ENCODE peak calls at places on chromosomes 11 and 22, in eight cellular contexts. B, C, F, I, L, J, U and G are unnamed samples.

GRCh38 chr22:44459041-44459440 is 39.0 kb downstream of the RTL6 start:
- DNase-seq in B (no peak), C (no peak), J (no peak), U (no peak), L (peak; percentile 47), I (no peak), F (no peak), G (no peak)

GRCh38 chr11:57340228-57340627 is 2.1 kb downstream of the P2RX3 start:
- DNase-seq in J (peak; percentile 40), B (peak; percentile 74), I (no peak), F (peak; percentile 29), U (no peak), L (peak; percentile 59), C (peak; percentile 40), G (no peak)

GRCh38 chr11:12276356-12276755 is 101.0 kb upstream of the PARVA start:
- DNase-seq in J (no peak), U (no peak), F (no peak), I (no peak), L (no peak), C (no peak), B (peak; percentile 7), G (no peak)

GRCh38 chr11:113992459-113993105 is 17.7 kb downstream of the HTR3A start:
- DNase-seq in L (peak; percentile 41), C (no peak), F (no peak), J (no peak), B (no peak), U (no peak), I (no peak), G (no peak)

GRCh38 chr22:20391222-20391621 is 2.7 kb upstream of the ZNF74 start:
- DNase-seq in C (no peak), F (no peak), J (no peak), B (peak; percentile 12), U (no peak), L (no peak), I (no peak), G (no peak)

GRCh38 chr11:12518606-12519385 is 141.4 kb downstream of the PARVA start:
- DNase-seq in U (no peak), I (no peak), J (no peak), C (no peak), L (no peak), F (no peak), B (no peak), G (no peak)

GRCh38 chr22:46084376-46084775 is 66.0 kb upstream of the PPARA start:
- DNase-seq in C (no peak), J (peak; percentile 27), F (no peak), I (no peak), U (no peak), B (no peak), L (peak; percentile 59), G (no peak)

GRCh38 chr22:40635940-40636379 is 559 bp downstream of the MRTFA start:
- DNase-seq in B (peak; percentile 34), C (no peak), J (no peak), F (no peak), I (no peak), L (no peak), U (no peak), G (no peak)

GRCh38 chr22:43066844-43067385 is 22.3 kb downstream of the TTLL1 start:
- DNase-seq in B (no peak), F (no peak), C (peak; percentile 79), I (no peak), J (no peak), L (no peak), U (no peak), G (no peak)

GRCh38 chr11:13183094-13183825 is 94.3 kb upstream of the BMAL1 start:
- DNase-seq in L (no peak), I (no peak), U (peak; percentile 53), C (peak; percentile 71), J (no peak), B (no peak), F (no peak), G (no peak)

GRCh38 chr11:2089536-2090165 is 49.5 kb downstream of the IGF2 start:
- DNase-seq in I (no peak), U (peak; percentile 59), L (peak; percentile 52), J (no peak), F (no peak), C (peak; percentile 32), B (peak; percentile 81), G (peak; percentile 59)

GRCh38 chr11:2446590-2447252 is 1.9 kb downstream of the KCNQ1 start:
- DNase-seq in B (no peak), F (peak; percentile 11), I (no peak), L (peak; percentile 94), C (no peak), U (no peak), J (no peak), G (no peak)

GRCh38 chr11:118827118-118827517 is 36.2 kb upstream of the DDX6 start:
- DNase-seq in J (no peak), I (no peak), F (no peak), L (no peak), B (no peak), C (no peak), U (no peak), G (no peak)